ENCODE peak calls at places on chromosomes 7 and 10, in four cellular contexts. B, H, J and N are unnamed samples.

GRCh38 chr7:29723599-29723998 is 82.7 kb upstream of the WIPF3 start:
- DNase-seq in B (no peak), J (no peak), H (no peak), N (no peak)

GRCh38 chr7:77439572-77439971 is 23.4 kb upstream of the GSAP start:
- DNase-seq in J (no peak), B (no peak), H (no peak), N (no peak)

GRCh38 chr10:59773088-59773487 is 19.8 kb upstream of the MRLN start:
- DNase-seq in B (no peak), J (no peak), H (no peak), N (no peak)

GRCh38 chr7:78039791-78040776 is 241.5 kb downstream of the PHTF2 start:
- DNase-seq in H (no peak), J (peak; percentile 36), B (peak; percentile 63), N (no peak)

GRCh38 chr7:142811154-142811737 is 40.5 kb downstream of the PRSS2 start:
- DNase-seq in B (peak; percentile 44), H (no peak), J (no peak), N (no peak)

GRCh38 chr10:21506351-21506750 is 19.1 kb downstream of the SKIDA1 start:
- DNase-seq in J (no peak), B (no peak), H (no peak), N (no peak)

GRCh38 chr7:118372530-118372929 is 148.0 kb downstream of the ANKRD7 start:
- DNase-seq in J (no peak), B (no peak), H (no peak), N (no peak)

GRCh38 chr7:124784879-124785818 is 19.6 kb upstream of the GPR37 start:
- DNase-seq in J (no peak), B (peak; percentile 57), H (no peak), N (no peak)

GRCh38 chr7:108442039-108442568 is 14.1 kb downstream of the NRCAM start:
- DNase-seq in H (no peak), B (no peak), J (no peak), N (no peak)

GRCh38 chr7:139453673-139454321 is 29.7 kb downstream of the KLRG2 start:
- DNase-seq in J (no peak), B (no peak), H (no peak), N (no peak)

GRCh38 chr7:21542891-21543527 is at the start of gene DNAH11:
- DNase-seq in J (peak; percentile 12), B (peak; percentile 49), H (no peak), N (peak; percentile 47)

GRCh38 chr10:110068780-110069179 is 61.0 kb downstream of the ADD3 start:
- DNase-seq in H (no peak), B (no peak), J (no peak), N (no peak)

GRCh38 chr7:154841731-154842331 is 161.1 kb downstream of the PAXIP1 start:
- DNase-seq in H (no peak), B (peak; percentile 18), J (no peak), N (no peak)

GRCh38 chr10:119190353-119190752 is 11.7 kb upstream of the PRDX3 start:
- DNase-seq in J (no peak), H (no peak), B (no peak), N (no peak)

GRCh38 chr10:35400600-35401268 is 64.4 kb downstream of the CCNY start:
- DNase-seq in H (no peak), B (no peak), J (no peak), N (no peak)

GRCh38 chr7:134562136-134562535 is 13.2 kb downstream of the AKR1B15 start:
- DNase-seq in J (no peak), B (no peak), H (no peak), N (no peak)